ENCODE peak calls at places on chromosomes 3 and 15, in seven cellular contexts. V, P, U, L, H, E and W are unnamed samples.

GRCh38 chr3:48135773-48136495 is 52.3 kb downstream of the CDC25A start:
- DNase-seq in V (no peak), P (no peak), U (no peak), L (peak; percentile 53), H (no peak), E (no peak), W (no peak)

GRCh38 chr3:187947927-187948682 is 202.8 kb upstream of the BCL6 start:
- DNase-seq in V (no peak), P (no peak), U (no peak), L (no peak), H (no peak), E (no peak), W (no peak)

GRCh38 chr15:31272558-31273257 is 53.9 kb upstream of the KLF13 start:
- DNase-seq in V (peak; percentile 15), P (no peak), U (no peak), L (peak; percentile 46), H (no peak), E (no peak), W (no peak)

GRCh38 chr3:113560845-113561623 is 28.7 kb downstream of the SIDT1 start:
- DNase-seq in V (no peak), P (no peak), U (no peak), L (no peak), H (no peak), E (peak; percentile 54), W (peak; percentile 69)

GRCh38 chr3:168457973-168458539 is 362.3 kb upstream of the GOLIM4 start:
- DNase-seq in V (no peak), P (no peak), U (no peak), L (no peak), H (no peak), E (no peak), W (no peak)

GRCh38 chr3:131914090-131914691 is 120.6 kb downstream of the CPNE4 start:
- DNase-seq in V (no peak), P (no peak), U (no peak), L (no peak), H (no peak), E (no peak), W (no peak)

GRCh38 chr15:37876900-37877299 is 57.5 kb upstream of the TMCO5A start:
- DNase-seq in V (no peak), P (no peak), U (no peak), L (no peak), H (no peak), E (no peak), W (no peak)

GRCh38 chr3:67515778-67516177 is 138.6 kb downstream of the SUCLG2 start:
- DNase-seq in V (no peak), P (no peak), U (no peak), L (peak; percentile 69), H (no peak), E (no peak), W (no peak)

GRCh38 chr3:177731644-177732268 is 534.5 kb upstream of the TBL1XR1 start:
- DNase-seq in V (no peak), P (no peak), U (no peak), L (no peak), H (peak; percentile 49), E (peak; percentile 68), W (peak; percentile 91)

GRCh38 chr3:138608322-138609214 is at the start of gene FAIM:
- DNase-seq in V (peak; percentile 71), P (peak; percentile 94), U (peak; percentile 90), L (peak; percentile 84), H (no peak), E (peak; percentile 68), W (peak; percentile 66)

GRCh38 chr15:28892789-28893610 is 7.2 kb downstream of the APBA2 start:
- DNase-seq in V (no peak), P (no peak), U (peak; percentile 36), L (no peak), H (no peak), E (no peak), W (peak; percentile 58)

GRCh38 chr3:69196876-69197275 is 74.5 kb upstream of the LMOD3 start:
- DNase-seq in V (no peak), P (no peak), U (no peak), L (no peak), H (no peak), E (no peak), W (no peak)

GRCh38 chr3:33096103-33096868 is 660 bp downstream of the GLB1 start:
- DNase-seq in V (peak; percentile 58), P (peak; percentile 94), U (peak; percentile 88), L (peak; percentile 64), H (no peak), E (peak; percentile 48), W (peak; percentile 37)

GRCh38 chr3:40731445-40731844 is 206.7 kb downstream of the ZNF621 start:
- DNase-seq in V (no peak), P (no peak), U (no peak), L (no peak), H (no peak), E (no peak), W (no peak)

GRCh38 chr3:46737320-46737719 is 19.7 kb upstream of the PRSS50 start:
- DNase-seq in V (no peak), P (peak; percentile 29), U (no peak), L (no peak), H (no peak), E (no peak), W (no peak)

GRCh38 chr3:16728762-16729745 is 123.8 kb upstream of the DAZL start:
- DNase-seq in V (no peak), P (no peak), U (no peak), L (no peak), H (peak; percentile 78), E (peak; percentile 43), W (peak; percentile 70)

GRCh38 chr15:96330450-96331140 is at the start of gene NR2F2:
- DNase-seq in V (no peak), P (peak; percentile 89), U (peak; percentile 97), L (peak; percentile 94), H (peak; percentile 99), E (peak; percentile 96), W (peak; percentile 97)

GRCh38 chr3:5690490-5690889 is 503.0 kb downstream of the EDEM1 start:
- DNase-seq in V (no peak), P (no peak), U (no peak), L (no peak), H (no peak), E (no peak), W (no peak)

GRCh38 chr3:194267744-194268658 is 83.1 kb downstream of the CPN2 start:
- DNase-seq in V (no peak), P (peak; percentile 70), U (peak; percentile 76), L (peak; percentile 51), H (peak; percentile 93), E (no peak), W (no peak)

GRCh38 chr3:71573181-71573580 is 10.3 kb downstream of the FOXP1 start:
- DNase-seq in V (no peak), P (no peak), U (no peak), L (no peak), H (no peak), E (no peak), W (no peak)

GRCh38 chr3:177263615-177264365 is 66.5 kb upstream of the TBL1XR1 start:
- DNase-seq in V (no peak), P (no peak), U (no peak), L (no peak), H (peak; percentile 13), E (no peak), W (no peak)

GRCh38 chr3:73685061-73685460 is 60.3 kb upstream of the PDZRN3 start:
- DNase-seq in V (no peak), P (no peak), U (no peak), L (no peak), H (no peak), E (no peak), W (no peak)

GRCh38 chr15:30924353-30924752 is 20.6 kb downstream of the FAN1 start:
- DNase-seq in V (no peak), P (no peak), U (no peak), L (no peak), H (no peak), E (no peak), W (peak; percentile 72)

GRCh38 chr15:64426845-64427465 is 33.4 kb upstream of the ZNF609 start:
- DNase-seq in V (no peak), P (no peak), U (no peak), L (no peak), H (no peak), E (no peak), W (peak; percentile 38)

GRCh38 chr15:68384451-68385239 is 47.3 kb downstream of the ITGA11 start:
- DNase-seq in V (no peak), P (no peak), U (peak; percentile 82), L (peak; percentile 75), H (peak; percentile 78), E (peak; percentile 81), W (peak; percentile 99)

GRCh38 chr3:15858547-15859506 is 61.0 kb upstream of the ANKRD28 start:
- DNase-seq in V (peak; percentile 66), P (peak; percentile 95), U (peak; percentile 78), L (peak; percentile 85), H (no peak), E (peak; percentile 44), W (peak; percentile 31)

GRCh38 chr3:192817053-192817452 is 89.7 kb upstream of the FGF12 start:
- DNase-seq in V (no peak), P (no peak), U (no peak), L (no peak), H (peak; percentile 60), E (peak; percentile 67), W (peak; percentile 72)

GRCh38 chr3:104763007-104763406 is 603.7 kb upstream of the ALCAM start:
- DNase-seq in V (no peak), P (no peak), U (peak; percentile 22), L (no peak), H (no peak), E (no peak), W (peak; percentile 79)

GRCh38 chr3:150589759-150590158 is 13.4 kb upstream of the SELENOT start:
- DNase-seq in V (no peak), P (no peak), U (no peak), L (no peak), H (no peak), E (no peak), W (no peak)

GRCh38 chr3:183824761-183825379 is 507 bp downstream of the MAP6D1 start:
- DNase-seq in V (peak; percentile 21), P (peak; percentile 77), U (no peak), L (peak; percentile 70), H (no peak), E (no peak), W (peak; percentile 25)

GRCh38 chr3:64300790-64301423 is 75.6 kb upstream of the PRICKLE2 start:
- DNase-seq in V (no peak), P (no peak), U (no peak), L (no peak), H (peak; percentile 87), E (peak; percentile 82), W (peak; percentile 77)

GRCh38 chr15:74869372-74869725 is 3.8 kb downstream of the SCAMP2 start:
- DNase-seq in V (no peak), P (no peak), U (no peak), L (no peak), H (no peak), E (no peak), W (no peak)